ENCODE peak calls at places on chromosomes 5 and 9, in ten cellular contexts. G, B, V, Y, M, F, W, Z, T and C are unnamed samples.

GRCh38 chr9:614421-614820 is 227.1 kb upstream of the DMRT1 start:
- DNase-seq in G (peak), B (peak), V (no peak), Y (no peak), M (no peak), F (no peak), W (no peak), Z (no peak), T (peak), C (no peak)

GRCh38 chr9:38281917-38282316 is 110.6 kb upstream of the ALDH1B1 start:
- DNase-seq in G (no peak), B (no peak), V (no peak), Y (no peak), M (no peak), F (no peak), W (no peak), Z (no peak), T (no peak), C (no peak)

GRCh38 chr5:135245521-135246499 is 153.2 kb downstream of the MACROH2A1 start:
- DNase-seq in G (no peak), B (no peak), V (no peak), Y (peak), M (no peak), F (no peak), W (no peak), Z (no peak), T (no peak), C (no peak)

GRCh38 chr9:89433826-89434225 is 64.1 kb downstream of the SEMA4D start:
- DNase-seq in G (no peak), B (no peak), V (no peak), Y (no peak), M (no peak), F (no peak), W (no peak), Z (no peak), T (no peak), C (peak)

GRCh38 chr9:105119166-105119565 is 125.3 kb upstream of the SLC44A1 start:
- DNase-seq in G (no peak), B (no peak), V (no peak), Y (no peak), M (no peak), F (no peak), W (no peak), Z (no peak), T (no peak), C (no peak)

GRCh38 chr5:127830157-127830556 is 127.0 kb downstream of the CCDC192 start:
- DNase-seq in G (no peak), B (no peak), V (no peak), Y (no peak), M (no peak), F (no peak), W (no peak), Z (no peak), T (no peak), C (no peak)

GRCh38 chr5:175718401-175719108 is 60.7 kb downstream of the HRH2 start:
- DNase-seq in G (peak), B (peak), V (no peak), Y (no peak), M (peak), F (peak), W (no peak), Z (no peak), T (no peak), C (no peak)

GRCh38 chr5:174571662-174572397 is 152.6 kb upstream of the MSX2 start:
- DNase-seq in G (peak), B (no peak), V (no peak), Y (peak), M (no peak), F (peak), W (no peak), Z (no peak), T (peak), C (peak)

GRCh38 chr9:5897851-5898250 is 7.2 kb downstream of the MLANA start:
- DNase-seq in G (no peak), B (no peak), V (no peak), Y (no peak), M (no peak), F (no peak), W (no peak), Z (no peak), T (no peak), C (no peak)

GRCh38 chr5:136004436-136004835 is 24.4 kb upstream of the TGFBI start:
- DNase-seq in G (no peak), B (no peak), V (no peak), Y (no peak), M (no peak), F (no peak), W (no peak), Z (no peak), T (no peak), C (no peak)

GRCh38 chr5:155631116-155631515 is 617.6 kb downstream of the KIF4B start:
- DNase-seq in G (no peak), B (no peak), V (no peak), Y (no peak), M (no peak), F (no peak), W (no peak), Z (no peak), T (no peak), C (no peak)

GRCh38 chr5:145752947-145753346 is 82.2 kb downstream of the PRELID2 start:
- DNase-seq in G (no peak), B (no peak), V (no peak), Y (no peak), M (no peak), F (no peak), W (no peak), Z (no peak), T (no peak), C (no peak)

GRCh38 chr5:177503351-177504085 is 6.1 kb downstream of the DOK3 start:
- DNase-seq in G (no peak), B (no peak), V (no peak), Y (no peak), M (no peak), F (no peak), W (no peak), Z (no peak), T (no peak), C (no peak)

GRCh38 chr5:132383261-132383660 is 13.8 kb downstream of the SLC22A5 start:
- DNase-seq in G (no peak), B (no peak), V (no peak), Y (no peak), M (no peak), F (no peak), W (no peak), Z (no peak), T (no peak), C (no peak)

GRCh38 chr5:132788508-132788907 is 11.5 kb upstream of the SEPTIN8 start:
- DNase-seq in G (no peak), B (no peak), V (no peak), Y (no peak), M (no peak), F (no peak), W (no peak), Z (no peak), T (no peak), C (no peak)

GRCh38 chr5:850511-851006 is at the start of gene ZDHHC11:
- DNase-seq in G (peak), B (peak), V (no peak), Y (peak), M (no peak), F (peak), W (no peak), Z (no peak), T (no peak), C (peak)

GRCh38 chr5:15993934-15994333 is 185.7 kb downstream of the MARCHF11 start:
- DNase-seq in G (no peak), B (no peak), V (no peak), Y (no peak), M (no peak), F (no peak), W (no peak), Z (no peak), T (no peak), C (no peak)

GRCh38 chr5:15261279-15261668 is 238.7 kb upstream of the FBXL7 start:
- DNase-seq in G (no peak), B (no peak), V (no peak), Y (no peak), M (no peak), F (no peak), W (no peak), Z (no peak), T (no peak), C (no peak)

GRCh38 chr5:2439608-2440007 is 311.9 kb downstream of the IRX2 start:
- DNase-seq in G (no peak), B (no peak), V (no peak), Y (no peak), M (no peak), F (no peak), W (no peak), Z (no peak), T (no peak), C (no peak)

GRCh38 chr5:68369436-68370125 is 154.0 kb downstream of the PIK3R1 start:
- DNase-seq in G (no peak), B (no peak), V (no peak), Y (no peak), M (no peak), F (no peak), W (no peak), Z (no peak), T (no peak), C (no peak)

GRCh38 chr5:32587067-32587551 is 1.8 kb downstream of the SUB1 start:
- DNase-seq in G (no peak), B (no peak), V (no peak), Y (no peak), M (no peak), F (no peak), W (no peak), Z (no peak), T (no peak), C (no peak)

GRCh38 chr9:89850633-89851325 is 246.0 kb downstream of the GADD45G start:
- DNase-seq in G (peak), B (peak), V (no peak), Y (no peak), M (no peak), F (no peak), W (no peak), Z (no peak), T (no peak), C (no peak)

GRCh38 chr5:133661389-133661788 is 49.0 kb upstream of the FSTL4 start:
- DNase-seq in G (no peak), B (no peak), V (no peak), Y (no peak), M (no peak), F (no peak), W (no peak), Z (no peak), T (no peak), C (no peak)

GRCh38 chr9:125988479-125989050 is 241.4 kb downstream of the PBX3 start:
- DNase-seq in G (no peak), B (peak), V (no peak), Y (no peak), M (no peak), F (no peak), W (no peak), Z (no peak), T (no peak), C (peak)

GRCh38 chr5:43661102-43661501 is 58.1 kb downstream of the NNT start:
- DNase-seq in G (no peak), B (no peak), V (no peak), Y (peak), M (peak), F (no peak), W (peak), Z (no peak), T (no peak), C (no peak)

GRCh38 chr9:12923472-12924009 is 148.7 kb downstream of the LURAP1L start:
- DNase-seq in G (no peak), B (peak), V (no peak), Y (peak), M (no peak), F (peak), W (no peak), Z (no peak), T (no peak), C (no peak)

GRCh38 chr9:91795500-91796241 is 154.4 kb downstream of the ROR2 start:
- DNase-seq in G (no peak), B (no peak), V (no peak), Y (no peak), M (no peak), F (no peak), W (no peak), Z (no peak), T (no peak), C (peak)

GRCh38 chr5:19044931-19045695 is 942.9 kb downstream of the CDH18 start:
- DNase-seq in G (no peak), B (no peak), V (no peak), Y (no peak), M (no peak), F (no peak), W (no peak), Z (no peak), T (no peak), C (no peak)

GRCh38 chr5:94705427-94705826 is 87.0 kb downstream of the SLF1 start:
- DNase-seq in G (no peak), B (no peak), V (no peak), Y (no peak), M (no peak), F (no peak), W (no peak), Z (no peak), T (no peak), C (no peak)

GRCh38 chr5:1278656-1279442 is 16.0 kb downstream of the TERT start:
- DNase-seq in G (no peak), B (peak), V (no peak), Y (no peak), M (no peak), F (peak), W (no peak), Z (no peak), T (no peak), C (peak)

GRCh38 chr5:84685121-84685520 is 300.4 kb upstream of the EDIL3 start:
- DNase-seq in G (no peak), B (no peak), V (no peak), Y (no peak), M (no peak), F (no peak), W (no peak), Z (no peak), T (no peak), C (no peak)

GRCh38 chr5:24905123-24905522 is 260.3 kb upstream of the CDH10 start:
- DNase-seq in G (no peak), B (no peak), V (no peak), Y (no peak), M (no peak), F (no peak), W (no peak), Z (no peak), T (no peak), C (no peak)

GRCh38 chr5:17448877-17449276 is 49.2 kb upstream of the TAF11L2 start:
- DNase-seq in G (no peak), B (no peak), V (no peak), Y (no peak), M (no peak), F (no peak), W (no peak), Z (no peak), T (no peak), C (no peak)

GRCh38 chr5:42949348-42950090 is 90.6 kb downstream of the ANXA2R start:
- DNase-seq in G (peak), B (peak), V (no peak), Y (peak), M (no peak), F (peak), W (no peak), Z (peak), T (peak), C (peak)

GRCh38 chr9:136764301-136764891 is at the start of gene LCN15:
- DNase-seq in G (no peak), B (no peak), V (no peak), Y (no peak), M (no peak), F (no peak), W (no peak), Z (no peak), T (no peak), C (peak)

GRCh38 chr5:23268136-23268535 is 239.3 kb upstream of the PRDM9 start:
- DNase-seq in G (no peak), B (no peak), V (no peak), Y (no peak), M (no peak), F (no peak), W (no peak), Z (no peak), T (no peak), C (no peak)

GRCh38 chr9:91771027-91771426 is 179.0 kb downstream of the ROR2 start:
- DNase-seq in G (no peak), B (no peak), V (no peak), Y (peak), M (no peak), F (no peak), W (peak), Z (no peak), T (no peak), C (peak)

GRCh38 chr5:82272957-82273356 is 5.2 kb downstream of the RPS23 start:
- DNase-seq in G (no peak), B (no peak), V (no peak), Y (no peak), M (no peak), F (no peak), W (peak), Z (no peak), T (no peak), C (no peak)

GRCh38 chr9:94176582-94176981 is 82.5 kb upstream of the ZNF169 start:
- DNase-seq in G (no peak), B (no peak), V (no peak), Y (no peak), M (no peak), F (no peak), W (no peak), Z (no peak), T (no peak), C (no peak)

GRCh38 chr9:94178927-94179326 is 80.2 kb upstream of the ZNF169 start:
- DNase-seq in G (no peak), B (no peak), V (no peak), Y (no peak), M (no peak), F (no peak), W (no peak), Z (no peak), T (no peak), C (no peak)

GRCh38 chr9:94174164-94174563 is 84.9 kb upstream of the ZNF169 start:
- DNase-seq in G (no peak), B (no peak), V (no peak), Y (no peak), M (no peak), F (no peak), W (no peak), Z (no peak), T (no peak), C (no peak)

GRCh38 chr9:94173632-94174031 is 85.5 kb upstream of the ZNF169 start:
- DNase-seq in G (no peak), B (no peak), V (no peak), Y (no peak), M (no peak), F (no peak), W (no peak), Z (no peak), T (no peak), C (no peak)

GRCh38 chr9:94175669-94176068 is 83.4 kb upstream of the ZNF169 start:
- DNase-seq in G (no peak), B (no peak), V (no peak), Y (no peak), M (no peak), F (no peak), W (no peak), Z (no peak), T (no peak), C (no peak)
- H3K27ac ChIP-seq in G (no peak), B (no peak), V (no peak), Y (no peak), M (no peak), F (no peak), W (no peak), Z (peak), T (no peak), C (no peak)

GRCh38 chr5:159891371-159891770 is 24.9 kb upstream of the ADRA1B start:
- DNase-seq in G (no peak), B (no peak), V (no peak), Y (no peak), M (no peak), F (no peak), W (no peak), Z (no peak), T (no peak), C (no peak)

GRCh38 chr5:159897786-159898393 is 18.4 kb upstream of the ADRA1B start:
- DNase-seq in G (no peak), B (peak), V (no peak), Y (no peak), M (no peak), F (peak), W (no peak), Z (no peak), T (peak), C (no peak)

GRCh38 chr5:159890141-159890540 is 26.1 kb upstream of the ADRA1B start:
- DNase-seq in G (no peak), B (no peak), V (no peak), Y (no peak), M (no peak), F (no peak), W (no peak), Z (no peak), T (no peak), C (no peak)

GRCh38 chr5:159894149-159894720 is 22.0 kb upstream of the ADRA1B start:
- DNase-seq in G (no peak), B (no peak), V (no peak), Y (no peak), M (no peak), F (no peak), W (no peak), Z (no peak), T (no peak), C (no peak)

GRCh38 chr5:159893020-159893695 is 23.1 kb upstream of the ADRA1B start:
- DNase-seq in G (no peak), B (no peak), V (no peak), Y (no peak), M (no peak), F (no peak), W (no peak), Z (no peak), T (no peak), C (no peak)
- H3K27ac ChIP-seq in G (no peak), B (no peak), V (no peak), Y (peak), M (no peak), F (no peak), W (no peak), Z (no peak), T (no peak), C (no peak)

DNA sequence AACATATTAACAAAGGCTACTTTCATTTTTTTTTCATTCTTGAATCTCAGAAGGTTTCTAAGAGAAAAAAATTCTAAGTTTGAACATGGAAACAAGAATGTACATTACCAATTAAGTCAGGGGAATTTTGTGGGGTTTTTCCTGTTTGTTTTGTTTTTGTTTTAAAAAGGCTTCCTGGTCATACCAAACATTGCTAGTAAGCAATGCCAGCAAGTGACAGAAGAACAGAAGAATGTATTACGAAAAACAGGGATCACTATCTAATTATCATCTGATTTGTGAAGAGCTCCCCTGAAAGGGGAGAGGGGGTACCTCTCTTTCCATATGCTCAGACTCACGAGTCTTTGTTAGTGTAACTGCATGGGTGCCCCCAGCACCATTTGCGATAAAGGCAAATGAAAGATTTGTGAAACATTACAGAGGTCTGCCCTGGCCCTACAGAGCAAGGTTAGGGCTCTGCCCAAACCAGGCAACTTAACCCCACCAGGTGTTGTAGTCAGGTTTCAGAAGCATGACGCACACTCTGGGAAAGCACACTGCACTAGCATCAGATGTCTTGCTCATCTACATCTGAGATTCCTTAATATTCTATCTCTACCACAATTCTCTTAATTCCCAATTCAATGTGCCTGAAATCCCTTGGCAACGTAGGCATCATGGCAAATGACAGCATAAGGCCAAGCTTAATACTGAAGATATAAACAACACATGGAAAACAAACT is 268.2 kb downstream of the MLLT3 start:
- DNase-seq in G (no peak), B (no peak), V (no peak), Y (no peak), M (no peak), F (no peak), W (no peak), Z (no peak), T (no peak), C (no peak)
- H3K27ac ChIP-seq in G (no peak), B (no peak), V (no peak), Y (peak), M (no peak), F (no peak), W (no peak), Z (no peak), T (no peak), C (no peak)

GRCh38 chr5:88979244-88979643 is 96.3 kb upstream of the MEF2C start:
- DNase-seq in G (no peak), B (no peak), V (no peak), Y (no peak), M (no peak), F (no peak), W (no peak), Z (no peak), T (no peak), C (no peak)
- H3K27ac ChIP-seq in G (no peak), B (no peak), V (no peak), Y (no peak), M (no peak), F (no peak), W (no peak), Z (no peak), T (no peak), C (no peak)

GRCh38 chr9:127509261-127509954 is 58.1 kb downstream of the LRSAM1 start:
- DNase-seq in G (no peak), B (no peak), V (no peak), Y (no peak), M (no peak), F (no peak), W (peak), Z (no peak), T (no peak), C (no peak)
- H3K27ac ChIP-seq in G (peak), B (peak), V (no peak), Y (peak), M (no peak), F (peak), W (peak), Z (no peak), T (peak), C (no peak)

DNA sequence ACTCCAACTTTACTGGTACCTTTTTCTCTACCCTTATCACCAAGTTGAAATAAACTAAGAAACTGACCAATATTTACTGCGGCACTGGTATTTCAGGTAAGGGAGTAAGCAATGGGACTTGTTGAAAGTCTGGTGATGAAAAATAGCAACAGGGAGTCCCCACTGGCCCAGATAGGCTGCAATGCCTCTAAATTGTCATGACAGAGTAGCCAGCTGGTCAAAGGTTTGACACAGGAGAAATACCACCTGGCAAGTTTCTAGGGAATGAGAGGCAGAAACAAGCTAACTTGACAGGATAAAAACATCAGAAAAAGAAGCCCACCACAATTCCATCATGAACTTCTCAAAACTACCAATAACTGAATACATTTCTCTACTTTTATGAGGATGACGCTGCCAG is 99.9 kb downstream of the STRBP start:
- DNase-seq in G (no peak), B (no peak), V (no peak), Y (no peak), M (no peak), F (no peak), W (no peak), Z (no peak), T (no peak), C (no peak)
- H3K27ac ChIP-seq in G (no peak), B (no peak), V (no peak), Y (no peak), M (no peak), F (no peak), W (no peak), Z (no peak), T (no peak), C (no peak)